ENCODE peak calls at places on chromosome 13, in six cellular contexts. D is AG10803, T is fibroblast of mammary gland, O is fibroblast of villous mesenchyme, I is cardiac muscle cell, G is psoas muscle. L is an unnamed sample.

GRCh38 chr13:71237332-71237731 is 629.7 kb downstream of the DACH1 start:
- DNase-seq in D (no peak), T (no peak), O (no peak), I (no peak), G (no peak), L (no peak)

GRCh38 chr13:26605845-26606244 is 48.4 kb downstream of the WASF3 start:
- DNase-seq in D (no peak), T (no peak), O (no peak), I (no peak), G (no peak), L (peak)

GRCh38 chr13:102401755-102402154 is at the start of gene FGF14:
- DNase-seq in D (no peak), T (no peak), O (no peak), I (no peak), G (no peak), L (no peak)

GRCh38 chr13:30585748-30586262 is 31.9 kb upstream of the USPL1 start:
- DNase-seq in D (peak), T (peak), O (peak), I (no peak), G (no peak), L (no peak)

GRCh38 chr13:74683411-74683810 is 549.2 kb upstream of the KLF12 start:
- DNase-seq in D (no peak), T (peak), O (peak), I (no peak), G (no peak), L (no peak)

GRCh38 chr13:20702945-20703784 is at the start of gene IL17D:
- DNase-seq in D (no peak), T (no peak), O (no peak), I (peak), G (peak), L (peak)

GRCh38 chr13:31945202-31945978 is 86.2 kb upstream of the FRY start:
- DNase-seq in D (peak), T (peak), O (peak), I (peak), G (peak), L (peak)

GRCh38 chr13:101846701-101847100 is 394.2 kb downstream of the ITGBL1 start:
- DNase-seq in D (no peak), T (no peak), O (no peak), I (no peak), G (no peak), L (peak)

GRCh38 chr13:29577135-29578051 is 18.1 kb downstream of the SLC7A1 start:
- DNase-seq in D (peak), T (peak), O (no peak), I (no peak), G (no peak), L (no peak)

GRCh38 chr13:71306821-71307220 is 560.2 kb downstream of the DACH1 start:
- DNase-seq in D (no peak), T (no peak), O (no peak), I (no peak), G (no peak), L (no peak)

GRCh38 chr13:90594694-90595093 is 752.8 kb upstream of the MIR17HG start:
- DNase-seq in D (peak), T (peak), O (peak), I (no peak), G (no peak), L (peak)

GRCh38 chr13:99158846-99159245 is 41.8 kb upstream of the UBAC2 start:
- DNase-seq in D (no peak), T (no peak), O (no peak), I (peak), G (no peak), L (no peak)

GRCh38 chr13:98492335-98493034 is 84.4 kb downstream of the STK24 start:
- DNase-seq in D (peak), T (no peak), O (peak), I (no peak), G (no peak), L (no peak)

GRCh38 chr13:109654341-109655205 is 131.8 kb downstream of the IRS2 start:
- DNase-seq in D (peak), T (peak), O (peak), I (no peak), G (peak), L (peak)

GRCh38 chr13:110436786-110437370 is 124.6 kb downstream of the RAB20 start:
- DNase-seq in D (no peak), T (no peak), O (no peak), I (no peak), G (no peak), L (no peak)

GRCh38 chr13:100566543-100566942 is 22.0 kb downstream of the GGACT start:
- DNase-seq in D (peak), T (peak), O (no peak), I (no peak), G (no peak), L (no peak)

GRCh38 chr13:97119899-97120745 is 102.0 kb upstream of the MBNL2 start:
- DNase-seq in D (peak), T (peak), O (no peak), I (no peak), G (no peak), L (no peak)

GRCh38 chr13:67772807-67773453 is 542.8 kb upstream of the PCDH9 start:
- DNase-seq in D (no peak), T (no peak), O (no peak), I (no peak), G (no peak), L (no peak)

GRCh38 chr13:113832204-113832603 is 31.7 kb downstream of the GAS6 start:
- DNase-seq in D (no peak), T (no peak), O (no peak), I (no peak), G (peak), L (no peak)

GRCh38 chr13:34076943-34077703 is 259.2 kb downstream of the RFC3 start:
- DNase-seq in D (peak), T (peak), O (peak), I (peak), G (no peak), L (peak)

GRCh38 chr13:76837811-76838210 is 48.4 kb downstream of the KCTD12 start:
- DNase-seq in D (no peak), T (peak), O (no peak), I (no peak), G (no peak), L (no peak)

GRCh38 chr13:59861676-59862075 is 302.1 kb downstream of the DIAPH3 start:
- DNase-seq in D (no peak), T (no peak), O (no peak), I (no peak), G (no peak), L (peak)

GRCh38 chr13:76440568-76440967 is 445.6 kb downstream of the KCTD12 start:
- DNase-seq in D (no peak), T (no peak), O (no peak), I (no peak), G (no peak), L (no peak)

GRCh38 chr13:35764359-35765015 is 288.0 kb upstream of the MAB21L1 start:
- DNase-seq in D (peak), T (no peak), O (no peak), I (no peak), G (no peak), L (no peak)

GRCh38 chr13:98405107-98405571 is 171.8 kb downstream of the STK24 start:
- DNase-seq in D (peak), T (peak), O (no peak), I (peak), G (no peak), L (peak)

GRCh38 chr13:19596960-19597361 is 35.6 kb upstream of the TPTE2 start:
- DNase-seq in D (no peak), T (peak), O (peak), I (no peak), G (no peak), L (no peak)

GRCh38 chr13:27374650-27375049 is 49.8 kb upstream of the GTF3A start:
- DNase-seq in D (peak), T (peak), O (peak), I (peak), G (peak), L (peak)

DNA sequence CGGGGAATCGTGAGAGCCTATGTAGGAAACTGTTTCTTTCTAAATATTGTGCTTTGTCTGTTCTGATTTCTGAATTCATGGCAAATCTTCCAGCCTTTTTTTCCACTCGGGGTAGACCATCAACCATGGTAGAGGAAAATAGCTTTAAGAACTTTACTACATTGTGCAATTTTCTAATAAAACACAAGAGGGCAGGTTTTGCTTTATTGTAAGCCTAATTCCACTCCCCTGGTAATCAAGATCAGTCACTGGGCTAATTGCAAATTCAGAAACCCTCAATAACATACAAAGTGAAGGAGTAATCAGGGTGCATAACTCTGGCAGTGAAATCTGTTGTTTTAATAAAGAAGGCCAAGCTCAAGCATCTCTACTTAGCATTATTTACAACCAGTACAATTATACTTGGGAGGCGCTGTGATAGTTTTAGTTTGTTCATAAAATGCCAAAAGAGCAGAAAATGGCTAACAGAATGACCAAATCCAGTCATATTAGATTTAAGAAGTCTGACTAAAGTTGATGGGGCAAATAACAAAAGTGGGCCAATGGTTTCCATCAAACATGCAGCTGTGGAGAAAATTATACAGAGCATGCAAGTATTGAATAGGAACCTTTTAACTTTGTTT is 43.8 kb downstream of the DCT start:
- DNase-seq in D (peak), T (peak), O (peak), I (peak), G (no peak), L (peak)
- TF ChIP-seq CTCF in D (peak), T (peak), O (peak), I (peak), G (peak), L (peak)

DNA sequence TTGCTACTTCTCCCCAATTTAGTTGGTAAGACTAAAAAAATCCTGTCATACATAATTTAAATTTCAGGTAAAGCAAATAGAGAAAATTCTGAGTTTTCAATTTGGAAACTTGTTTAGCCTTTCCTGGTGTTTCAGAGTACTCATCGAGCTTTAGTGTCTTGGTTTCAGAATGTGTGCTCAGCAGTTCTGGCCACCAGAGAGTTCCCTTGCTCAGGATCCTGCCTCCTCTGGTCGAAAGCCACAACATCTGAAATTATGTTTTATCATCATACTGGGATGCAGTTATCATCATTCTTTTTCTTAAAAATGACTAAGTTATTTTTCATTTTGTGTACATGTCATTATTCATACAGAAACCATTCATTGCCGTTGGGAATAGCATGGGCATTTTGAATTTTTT is 263.2 kb upstream of the SPRY2 start:
- DNase-seq in D (no peak), T (peak), O (no peak), I (no peak), G (no peak), L (no peak)
- TF ChIP-seq CTCF in D (no peak), T (peak), O (no peak), I (peak), G (no peak), L (no peak)

DNA sequence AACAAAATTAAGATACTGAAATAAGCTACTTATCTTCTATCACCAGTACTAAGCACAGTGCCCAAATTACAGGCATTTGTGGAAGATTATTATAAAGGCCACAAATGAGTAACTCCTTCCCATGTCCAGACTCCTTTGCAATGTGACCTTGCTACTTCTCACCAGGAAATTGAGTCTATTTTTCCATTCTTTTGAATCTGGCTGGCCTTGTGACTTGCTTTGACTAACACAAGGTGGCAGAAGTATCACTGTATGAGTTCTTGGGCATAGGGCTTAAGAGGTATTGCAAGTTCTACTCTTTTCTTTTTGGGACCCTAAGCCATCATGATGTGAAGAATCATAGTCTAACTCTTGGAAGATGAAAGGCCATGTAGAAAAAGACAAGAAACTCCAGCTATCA is 49.9 kb downstream of the UGGT2 start:
- DNase-seq in D (no peak), T (peak), O (no peak), I (no peak), G (no peak), L (peak)
- TF ChIP-seq CTCF in D (no peak), T (peak), O (no peak), I (peak), G (no peak), L (no peak)

DNA sequence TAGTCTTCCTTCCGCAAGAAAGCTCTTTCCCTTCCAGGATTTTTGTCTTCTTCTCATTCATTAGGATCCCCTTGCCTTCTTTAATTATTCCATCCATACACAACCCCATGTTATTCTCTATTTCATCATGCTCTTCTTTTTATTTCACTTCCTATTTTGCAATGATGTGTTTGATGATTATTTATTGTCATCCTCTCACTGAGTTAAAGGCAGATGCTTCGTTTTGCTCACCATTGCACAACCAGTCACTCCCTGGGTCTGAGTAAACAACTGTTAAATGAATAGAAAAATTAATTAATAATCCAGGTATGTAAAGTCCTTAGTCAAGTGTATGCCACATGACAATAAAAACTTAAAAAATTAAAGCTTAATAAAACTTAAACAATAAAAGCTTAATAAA is 397.3 kb downstream of the SPRY2 start:
- DNase-seq in D (peak), T (peak), O (peak), I (no peak), G (no peak), L (no peak)
- TF ChIP-seq CTCF in D (no peak), T (no peak), O (no peak), I (no peak), G (no peak), L (no peak)

DNA sequence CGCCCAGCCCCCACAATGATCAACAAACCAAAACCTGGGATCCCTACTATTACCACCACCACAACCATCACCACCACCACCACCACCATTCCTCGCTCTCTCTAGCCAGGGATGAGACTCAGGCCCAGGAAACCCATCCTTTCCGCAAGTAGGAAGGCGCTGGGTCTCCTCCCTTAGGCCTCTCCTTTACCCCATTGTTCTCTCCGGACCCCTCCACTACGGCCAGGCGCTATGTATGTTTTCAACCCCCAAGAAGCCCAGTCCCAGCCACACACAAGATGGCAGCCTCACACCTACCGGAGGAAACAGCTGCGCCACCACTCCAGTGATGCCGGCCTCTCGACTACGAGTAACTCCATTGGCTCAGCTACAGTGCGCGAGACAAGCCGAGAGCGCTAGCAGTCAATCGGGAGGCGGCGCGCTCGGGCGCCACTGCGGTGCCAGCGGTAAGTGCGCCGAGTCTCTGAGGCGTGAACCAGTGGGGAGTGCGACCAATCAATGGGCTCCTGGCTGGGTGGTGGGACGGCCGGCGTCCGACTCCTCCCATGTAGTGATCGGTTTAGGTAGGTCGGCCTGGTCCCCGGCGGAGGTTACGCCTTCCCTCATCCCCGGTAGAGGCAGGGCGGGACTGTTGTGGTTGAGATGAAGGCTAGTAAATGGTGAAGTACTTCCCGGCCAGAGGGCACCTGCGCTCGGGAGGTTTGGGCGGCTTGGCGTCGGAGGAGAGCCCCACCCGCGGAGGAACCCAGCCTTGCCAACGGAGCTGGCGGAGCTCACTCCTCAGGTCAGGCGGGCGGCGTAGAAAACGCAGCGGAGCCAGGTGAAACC is at the start of the genes CAB39L and SETDB2:
- DNase-seq in D (peak), T (peak), O (peak), I (peak), G (peak), L (peak)
- TF ChIP-seq CTCF in D (peak), T (peak), O (peak), I (peak), G (peak), L (peak)

DNA sequence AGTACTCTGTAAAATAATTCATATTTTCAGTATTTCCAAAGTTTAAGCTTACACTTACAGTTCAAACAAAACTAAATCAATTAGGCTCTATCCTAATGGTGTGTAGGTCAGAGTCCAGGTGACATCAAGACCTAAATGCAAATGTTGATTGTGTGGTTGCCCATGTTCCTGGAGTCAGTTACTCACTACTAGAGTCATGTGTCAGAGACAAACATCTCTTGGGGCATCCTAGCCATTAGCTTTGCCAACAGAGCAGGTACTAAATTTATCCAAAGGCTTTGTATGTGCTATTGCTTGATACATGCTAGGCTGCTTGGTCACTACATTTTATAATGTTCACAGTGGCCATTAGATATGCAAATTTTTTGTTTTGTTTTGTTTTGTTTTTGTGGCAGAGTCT is 11.7 kb downstream of the SPRY2 start:
- DNase-seq in D (no peak), T (no peak), O (no peak), I (no peak), G (no peak), L (no peak)
- TF ChIP-seq CTCF in D (no peak), T (no peak), O (no peak), I (no peak), G (no peak), L (no peak)

GRCh38 chr13:45490068-45490467 is 25.3 kb downstream of the COG3 start:
- DNase-seq in D (no peak), T (no peak), O (no peak), I (peak), G (no peak), L (peak)
- TF ChIP-seq CTCF in D (no peak), T (no peak), O (no peak), I (no peak), G (peak), L (no peak)

GRCh38 chr13:87680298-87680697 is 9.1 kb downstream of the SLITRK5 start:
- DNase-seq in D (no peak), T (no peak), O (no peak), I (no peak), G (no peak), L (peak)
- TF ChIP-seq CTCF in D (no peak), T (no peak), O (no peak), I (no peak), G (no peak), L (peak)

DNA sequence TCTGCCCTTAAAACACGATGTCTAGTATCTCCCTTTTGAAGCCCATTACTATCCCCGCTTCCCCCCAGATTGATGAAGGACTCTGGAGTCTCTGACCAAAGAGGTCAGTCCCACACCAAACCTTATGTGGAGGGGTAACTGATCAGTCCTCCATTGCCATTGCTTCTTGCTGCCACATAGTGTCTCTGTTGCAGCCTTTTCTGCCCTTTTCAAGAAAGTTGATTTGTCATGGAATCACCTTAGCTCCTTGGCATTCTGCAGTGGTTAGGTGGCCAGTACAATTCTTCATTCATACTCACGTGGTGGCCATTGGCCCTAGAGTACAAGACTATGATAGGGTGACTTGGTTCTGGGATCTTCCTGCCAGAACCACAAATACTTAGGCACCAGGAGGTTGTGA is 8.4 kb upstream of the HTR2A start:
- DNase-seq in D (peak), T (peak), O (peak), I (no peak), G (no peak), L (no peak)
- TF ChIP-seq CTCF in D (peak), T (peak), O (peak), I (no peak), G (no peak), L (no peak)